ENCODE peak calls at places on chromosomes 1 and 21, in five cellular contexts. One of them, this sample, is unnamed.

GRCh38 chr1:228008391-228009115 is 1.8 kb downstream of the WNT3A start:
- DNase-seq in stimulated activated naive CD8-positive, alpha-beta T cell treated with anti-CD3 and anti-CD28 coated beads, Interleukin-15, Interleukin-2, amounts not matched to agents 100 U/mL and 50 U/mL, for 24 hours: no peak
- DNase-seq in MM.1S: no peak
- DNase-seq in amygdala: no peak
- DNase-seq in NCI-H524: no peak
- DNase-seq in this sample: peak; percentile 13

GRCh38 chr1:231991231-231991630 is 364.6 kb downstream of the DISC1 start:
- DNase-seq in NCI-H524: no peak
- DNase-seq in MM.1S: no peak
- DNase-seq in amygdala: no peak
- DNase-seq in stimulated activated naive CD8-positive, alpha-beta T cell treated with anti-CD3 and anti-CD28 coated beads, Interleukin-15, Interleukin-2, amounts not matched to agents 100 U/mL and 50 U/mL, for 24 hours: no peak
- DNase-seq in this sample: no peak

GRCh38 chr1:193462629-193463320 is 276.4 kb upstream of the B3GALT2 start:
- DNase-seq in MM.1S: no peak
- DNase-seq in stimulated activated naive CD8-positive, alpha-beta T cell treated with anti-CD3 and anti-CD28 coated beads, Interleukin-15, Interleukin-2, amounts not matched to agents 100 U/mL and 50 U/mL, for 24 hours: no peak
- DNase-seq in amygdala: no peak
- DNase-seq in NCI-H524: no peak
- DNase-seq in this sample: no peak

GRCh38 chr1:913491-914252 is 10.1 kb upstream of the SAMD11 start:
- DNase-seq in MM.1S: no peak
- DNase-seq in NCI-H524: no peak
- DNase-seq in amygdala: no peak
- DNase-seq in stimulated activated naive CD8-positive, alpha-beta T cell treated with anti-CD3 and anti-CD28 coated beads, Interleukin-15, Interleukin-2, amounts not matched to agents 100 U/mL and 50 U/mL, for 24 hours: peak; percentile 2
- DNase-seq in this sample: no peak

GRCh38 chr1:75130865-75131592 is 3.2 kb upstream of the LHX8 start:
- DNase-seq in MM.1S: no peak
- DNase-seq in NCI-H524: no peak
- DNase-seq in stimulated activated naive CD8-positive, alpha-beta T cell treated with anti-CD3 and anti-CD28 coated beads, Interleukin-15, Interleukin-2, amounts not matched to agents 100 U/mL and 50 U/mL, for 24 hours: no peak
- DNase-seq in amygdala: no peak
- DNase-seq in this sample: no peak

GRCh38 chr1:85372683-85373446 is 92.1 kb downstream of the DDAH1 start:
- DNase-seq in NCI-H524: no peak
- DNase-seq in amygdala: no peak
- DNase-seq in MM.1S: no peak
- DNase-seq in stimulated activated naive CD8-positive, alpha-beta T cell treated with anti-CD3 and anti-CD28 coated beads, Interleukin-15, Interleukin-2, amounts not matched to agents 100 U/mL and 50 U/mL, for 24 hours: no peak
- DNase-seq in this sample: no peak

GRCh38 chr1:3069491-3070303 is 694 bp downstream of the PRDM16 start:
- DNase-seq in MM.1S: no peak
- DNase-seq in amygdala: no peak
- DNase-seq in stimulated activated naive CD8-positive, alpha-beta T cell treated with anti-CD3 and anti-CD28 coated beads, Interleukin-15, Interleukin-2, amounts not matched to agents 100 U/mL and 50 U/mL, for 24 hours: no peak
- DNase-seq in NCI-H524: no peak
- DNase-seq in this sample: no peak

GRCh38 chr1:11802973-11803885 is 2.5 kb downstream of the MTHFR start:
- DNase-seq in NCI-H524: peak; percentile 85
- DNase-seq in amygdala: no peak
- DNase-seq in stimulated activated naive CD8-positive, alpha-beta T cell treated with anti-CD3 and anti-CD28 coated beads, Interleukin-15, Interleukin-2, amounts not matched to agents 100 U/mL and 50 U/mL, for 24 hours: peak; percentile 80
- DNase-seq in MM.1S: peak; percentile 75
- DNase-seq in this sample: peak; percentile 84

GRCh38 chr1:110746644-110747259 is 72.0 kb upstream of the KCNA3 start:
- DNase-seq in MM.1S: peak; percentile 54
- DNase-seq in stimulated activated naive CD8-positive, alpha-beta T cell treated with anti-CD3 and anti-CD28 coated beads, Interleukin-15, Interleukin-2, amounts not matched to agents 100 U/mL and 50 U/mL, for 24 hours: peak; percentile 61
- DNase-seq in amygdala: no peak
- DNase-seq in NCI-H524: no peak
- DNase-seq in this sample: peak; percentile 68

GRCh38 chr1:222777977-222778376 is 36.9 kb upstream of the DISP1 start:
- DNase-seq in NCI-H524: no peak
- DNase-seq in MM.1S: no peak
- DNase-seq in amygdala: no peak
- DNase-seq in stimulated activated naive CD8-positive, alpha-beta T cell treated with anti-CD3 and anti-CD28 coated beads, Interleukin-15, Interleukin-2, amounts not matched to agents 100 U/mL and 50 U/mL, for 24 hours: no peak
- DNase-seq in this sample: no peak

GRCh38 chr1:211133393-211133840 is 531 bp downstream of the KCNH1 start:
- DNase-seq in MM.1S: no peak
- DNase-seq in amygdala: peak; percentile 64
- DNase-seq in stimulated activated naive CD8-positive, alpha-beta T cell treated with anti-CD3 and anti-CD28 coated beads, Interleukin-15, Interleukin-2, amounts not matched to agents 100 U/mL and 50 U/mL, for 24 hours: no peak
- DNase-seq in NCI-H524: peak; percentile 58
- DNase-seq in this sample: no peak

GRCh38 chr1:180181996-180182675 is 27.5 kb downstream of the QSOX1 start:
- DNase-seq in stimulated activated naive CD8-positive, alpha-beta T cell treated with anti-CD3 and anti-CD28 coated beads, Interleukin-15, Interleukin-2, amounts not matched to agents 100 U/mL and 50 U/mL, for 24 hours: no peak
- DNase-seq in NCI-H524: no peak
- DNase-seq in amygdala: no peak
- DNase-seq in MM.1S: no peak
- DNase-seq in this sample: no peak

GRCh38 chr21:27206368-27206982 is 239.6 kb upstream of the ADAMTS5 start:
- DNase-seq in NCI-H524: no peak
- DNase-seq in amygdala: no peak
- DNase-seq in MM.1S: no peak
- DNase-seq in stimulated activated naive CD8-positive, alpha-beta T cell treated with anti-CD3 and anti-CD28 coated beads, Interleukin-15, Interleukin-2, amounts not matched to agents 100 U/mL and 50 U/mL, for 24 hours: no peak
- DNase-seq in this sample: no peak

GRCh38 chr1:168092151-168092550 is 44.6 kb downstream of the GPR161 start:
- DNase-seq in stimulated activated naive CD8-positive, alpha-beta T cell treated with anti-CD3 and anti-CD28 coated beads, Interleukin-15, Interleukin-2, amounts not matched to agents 100 U/mL and 50 U/mL, for 24 hours: no peak
- DNase-seq in amygdala: no peak
- DNase-seq in MM.1S: no peak
- DNase-seq in NCI-H524: no peak
- DNase-seq in this sample: no peak

GRCh38 chr1:25707280-25708016 is 90.9 kb downstream of the MAN1C1 start:
- DNase-seq in MM.1S: no peak
- DNase-seq in amygdala: no peak
- DNase-seq in stimulated activated naive CD8-positive, alpha-beta T cell treated with anti-CD3 and anti-CD28 coated beads, Interleukin-15, Interleukin-2, amounts not matched to agents 100 U/mL and 50 U/mL, for 24 hours: no peak
- DNase-seq in NCI-H524: no peak
- DNase-seq in this sample: no peak

GRCh38 chr1:220696226-220696862 is 6.2 kb downstream of the C1orf115 start:
- DNase-seq in amygdala: no peak
- DNase-seq in stimulated activated naive CD8-positive, alpha-beta T cell treated with anti-CD3 and anti-CD28 coated beads, Interleukin-15, Interleukin-2, amounts not matched to agents 100 U/mL and 50 U/mL, for 24 hours: no peak
- DNase-seq in MM.1S: no peak
- DNase-seq in NCI-H524: no peak
- DNase-seq in this sample: no peak

GRCh38 chr1:173477286-173478098 is at the start of gene PRDX6:
- DNase-seq in MM.1S: peak; percentile 56
- DNase-seq in NCI-H524: peak; percentile 79
- DNase-seq in stimulated activated naive CD8-positive, alpha-beta T cell treated with anti-CD3 and anti-CD28 coated beads, Interleukin-15, Interleukin-2, amounts not matched to agents 100 U/mL and 50 U/mL, for 24 hours: no peak
- DNase-seq in amygdala: peak; percentile 92
- DNase-seq in this sample: no peak

GRCh38 chr1:48214820-48215219 is 7.7 kb upstream of the SLC5A9 start:
- DNase-seq in MM.1S: no peak
- DNase-seq in amygdala: no peak
- DNase-seq in NCI-H524: no peak
- DNase-seq in stimulated activated naive CD8-positive, alpha-beta T cell treated with anti-CD3 and anti-CD28 coated beads, Interleukin-15, Interleukin-2, amounts not matched to agents 100 U/mL and 50 U/mL, for 24 hours: no peak
- DNase-seq in this sample: no peak

GRCh38 chr1:214552174-214552608 is 789 bp upstream of the PTPN14 start:
- DNase-seq in amygdala: no peak
- DNase-seq in MM.1S: no peak
- DNase-seq in NCI-H524: peak; percentile 47
- DNase-seq in stimulated activated naive CD8-positive, alpha-beta T cell treated with anti-CD3 and anti-CD28 coated beads, Interleukin-15, Interleukin-2, amounts not matched to agents 100 U/mL and 50 U/mL, for 24 hours: no peak
- DNase-seq in this sample: no peak

GRCh38 chr1:6162773-6163172 is 17.3 kb downstream of the CHD5 start:
- DNase-seq in NCI-H524: peak; percentile 45
- DNase-seq in MM.1S: no peak
- DNase-seq in stimulated activated naive CD8-positive, alpha-beta T cell treated with anti-CD3 and anti-CD28 coated beads, Interleukin-15, Interleukin-2, amounts not matched to agents 100 U/mL and 50 U/mL, for 24 hours: no peak
- DNase-seq in amygdala: no peak
- DNase-seq in this sample: no peak

GRCh38 chr1:36883315-36883949 is 150.9 kb downstream of the GRIK3 start:
- DNase-seq in MM.1S: no peak
- DNase-seq in stimulated activated naive CD8-positive, alpha-beta T cell treated with anti-CD3 and anti-CD28 coated beads, Interleukin-15, Interleukin-2, amounts not matched to agents 100 U/mL and 50 U/mL, for 24 hours: no peak
- DNase-seq in amygdala: no peak
- DNase-seq in NCI-H524: no peak
- DNase-seq in this sample: no peak

GRCh38 chr1:45492691-45493090 is 1.7 kb upstream of the TESK2 start:
- DNase-seq in NCI-H524: no peak
- DNase-seq in stimulated activated naive CD8-positive, alpha-beta T cell treated with anti-CD3 and anti-CD28 coated beads, Interleukin-15, Interleukin-2, amounts not matched to agents 100 U/mL and 50 U/mL, for 24 hours: no peak
- DNase-seq in amygdala: no peak
- DNase-seq in MM.1S: no peak
- DNase-seq in this sample: no peak